ENCODE peak calls at places on chromosome 18, in eight cellular contexts. I is Kasumi-1; R is activated CD4-positive, alpha-beta T cell treated with anti-CD3 and anti-CD28 coated beads for 48 hours; N is occipital lobe; P is breast epithelium; W is AG04450; A is astrocyte of the hippocampus; E is SW480. D is an unnamed sample.

GRCh38 chr18:63817441-63818051 is 42.3 kb downstream of the SERPINB7 start:
- DNase-seq in W (no peak), A (peak; percentile 51), N (no peak), I (no peak), E (no peak), P (no peak), R (no peak), D (no peak)

GRCh38 chr18:3089579-3089978 is 76.6 kb upstream of the LPIN2 start:
- DNase-seq in I (no peak), E (no peak), A (no peak), W (no peak), N (no peak), R (no peak), P (no peak), D (no peak)

GRCh38 chr18:70221156-70221910 is 15.8 kb upstream of the RTTN start:
- DNase-seq in N (peak; percentile 21), A (peak; percentile 49), W (no peak), E (no peak), I (no peak), R (no peak), P (no peak), D (no peak)

GRCh38 chr18:59814872-59815271 is 84.9 kb upstream of the PMAIP1 start:
- DNase-seq in W (peak; percentile 72), N (no peak), I (no peak), P (no peak), R (no peak), A (peak; percentile 26), E (no peak), D (no peak)

GRCh38 chr18:8839285-8839684 is 133.9 kb downstream of the MTCL1 start:
- DNase-seq in A (peak; percentile 74), P (no peak), R (no peak), I (no peak), W (no peak), E (no peak), N (no peak), D (peak; percentile 78)

GRCh38 chr18:76923485-76924085 is 101.2 kb downstream of the ZNF236 start:
- DNase-seq in E (peak; percentile 2), R (no peak), A (peak; percentile 24), W (no peak), N (no peak), I (no peak), P (no peak), D (peak; percentile 53)

GRCh38 chr18:28736951-28737350 is 560.0 kb upstream of the CDH2 start:
- DNase-seq in E (no peak), A (no peak), I (no peak), R (no peak), N (no peak), W (no peak), P (no peak), D (no peak)

GRCh38 chr18:30903566-30903965 is 139.0 kb downstream of the DSC3 start:
- DNase-seq in A (peak; percentile 89), R (no peak), W (no peak), N (no peak), I (no peak), E (peak; percentile 52), P (no peak), D (no peak)

GRCh38 chr18:10145523-10145922 is 231.7 kb downstream of the VAPA start:
- DNase-seq in W (no peak), N (no peak), R (no peak), P (no peak), A (no peak), E (no peak), I (no peak), D (no peak)

GRCh38 chr18:49892148-49892924 is 79.0 kb upstream of the ACAA2 start:
- DNase-seq in W (no peak), I (no peak), N (no peak), R (no peak), A (peak; percentile 67), E (peak; percentile 46), P (no peak), D (peak; percentile 7)

GRCh38 chr18:38663682-38664081 is 1098.1 kb upstream of the CELF4 start:
- DNase-seq in I (no peak), R (no peak), W (no peak), N (no peak), P (no peak), E (no peak), A (no peak), D (peak; percentile 51)

GRCh38 chr18:41150316-41150715 is 804.7 kb upstream of the PIK3C3 start:
- DNase-seq in I (peak; percentile 12), N (no peak), E (no peak), W (no peak), R (no peak), P (no peak), A (no peak), D (peak; percentile 22)

GRCh38 chr18:45830917-45831316 is 5.4 kb downstream of the SIGLEC15 start:
- DNase-seq in W (no peak), A (no peak), E (no peak), N (no peak), R (no peak), I (no peak), P (no peak), D (no peak)

GRCh38 chr18:596288-596881 is 403 bp upstream of the CLUL1 start:
- DNase-seq in A (peak; percentile 68), I (no peak), N (no peak), W (no peak), R (peak; percentile 3), E (peak; percentile 60), P (peak; percentile 22), D (peak; percentile 73)

GRCh38 chr18:13945811-13946210 is 30.5 kb upstream of the MC2R start:
- DNase-seq in E (no peak), R (no peak), A (no peak), N (no peak), I (no peak), W (no peak), P (no peak), D (no peak)

GRCh38 chr18:79528846-79529245 is 133.1 kb downstream of the NFATC1 start:
- DNase-seq in P (no peak), W (peak; percentile 15), N (peak; percentile 10), A (peak; percentile 90), R (peak; percentile 85), E (peak; percentile 49), I (peak; percentile 74), D (peak; percentile 90)

GRCh38 chr18:55546873-55547704 is 40.9 kb downstream of the TCF4 start:
- DNase-seq in N (peak; percentile 24), E (no peak), A (peak; percentile 87), W (peak; percentile 39), I (no peak), R (no peak), P (no peak), D (no peak)

GRCh38 chr18:74190086-74190485 is 41.8 kb downstream of the TIMM21 start:
- DNase-seq in I (no peak), P (no peak), N (no peak), R (no peak), A (peak; percentile 20), W (peak; percentile 60), E (no peak), D (no peak)

GRCh38 chr18:53850918-53851317 is 373.6 kb downstream of the MBD2 start:
- DNase-seq in E (no peak), I (no peak), W (no peak), A (no peak), R (no peak), P (no peak), N (no peak), D (no peak)

GRCh38 chr18:36440614-36441013 is 143.1 kb downstream of the FHOD3 start:
- DNase-seq in A (peak; percentile 76), N (no peak), E (no peak), P (no peak), R (no peak), W (no peak), I (no peak), D (no peak)

GRCh38 chr18:41703744-41704530 is 251.1 kb upstream of the PIK3C3 start:
- DNase-seq in N (no peak), R (no peak), P (no peak), W (no peak), I (no peak), E (no peak), A (peak; percentile 50), D (no peak)

GRCh38 chr18:32389191-32389590 is 81.5 kb downstream of the GAREM1 start:
- DNase-seq in A (no peak), N (no peak), E (no peak), I (no peak), P (no peak), R (no peak), W (no peak), D (no peak)

GRCh38 chr18:44098551-44099098 is 582.1 kb upstream of the SETBP1 start:
- DNase-seq in W (no peak), I (no peak), R (no peak), A (peak; percentile 55), E (no peak), P (no peak), N (no peak), D (peak; percentile 84)

GRCh38 chr18:42289526-42289925 is 334.5 kb downstream of the PIK3C3 start:
- DNase-seq in W (no peak), P (no peak), E (no peak), A (no peak), N (no peak), I (no peak), R (no peak), D (no peak)

GRCh38 chr18:59109375-59109774 is 30.3 kb upstream of the SEC11C start:
- DNase-seq in W (no peak), I (no peak), P (no peak), R (no peak), A (no peak), N (no peak), E (no peak), D (no peak)

D was measured in OCI-M1.